ENCODE peak calls at places on chromosomes 2 and 18, in nine cellular contexts. Z is neural progenitor cell; K is adipocyte; E is naive thymus-derived CD4-positive, alpha-beta T cell; Q is lower leg skin; X is skeletal muscle cell; T is left ventricle myocardium inferior; R is cardiac fibroblast; P is AG04449. G is an unnamed sample.

GRCh38 chr2:28970464-28971160 is 10.5 kb upstream of the TOGARAM2 start:
- DNase-seq in X (no peak), P (no peak), K (no peak), R (no peak), Z (no peak), T (no peak), E (no peak), Q (peak), G (peak)

GRCh38 chr2:71417300-71418202 is 35.8 kb upstream of the DYSF start:
- DNase-seq in T (no peak), E (no peak), Z (peak), K (no peak), Q (no peak), P (no peak), R (no peak), X (no peak), G (no peak)

GRCh38 chr2:23491622-23492336 is 106.8 kb downstream of the KLHL29 start:
- DNase-seq in Q (no peak), P (no peak), R (no peak), Z (no peak), K (no peak), E (no peak), X (no peak), T (no peak), G (no peak)

GRCh38 chr18:79577451-79578395 is 101.9 kb upstream of the CTDP1 start:
- DNase-seq in K (no peak), T (peak), E (no peak), X (no peak), P (no peak), Z (no peak), R (peak), Q (peak), G (no peak)

GRCh38 chr18:61992285-61992684 is 99.5 kb upstream of the RNF152 start:
- DNase-seq in P (peak), T (no peak), K (peak), R (peak), Z (no peak), E (no peak), Q (no peak), X (peak), G (no peak)

GRCh38 chr18:30455741-30456140 is 586.8 kb downstream of the DSC3 start:
- DNase-seq in T (no peak), E (no peak), R (no peak), X (no peak), Q (no peak), K (no peak), Z (no peak), P (no peak), G (no peak)

GRCh38 chr2:201008000-201008829 is 44.8 kb upstream of the ORC2 start:
- DNase-seq in T (no peak), E (no peak), X (no peak), Z (no peak), R (no peak), K (no peak), Q (no peak), P (no peak), G (no peak)

GRCh38 chr2:120134263-120134662 is 88.9 kb downstream of the TMEM185B start:
- DNase-seq in K (peak), Z (no peak), X (peak), Q (no peak), T (no peak), P (peak), R (peak), E (no peak), G (no peak)

GRCh38 chr2:52097076-52097475 is 1065.1 kb upstream of the NRXN1 start:
- DNase-seq in K (no peak), Q (no peak), X (no peak), Z (no peak), P (no peak), E (no peak), T (no peak), R (no peak), G (no peak)

GRCh38 chr2:157486596-157487270 is 42.8 kb upstream of the CYTIP start:
- DNase-seq in Q (no peak), R (peak), E (no peak), X (no peak), P (no peak), T (no peak), K (peak), Z (no peak), G (no peak)

GRCh38 chr2:70552501-70553333 is 909 bp downstream of the TGFA start:
- DNase-seq in P (no peak), Q (no peak), T (no peak), R (no peak), Z (peak), X (no peak), E (no peak), K (no peak), G (no peak)

GRCh38 chr2:129744649-129745048 is 234.8 kb upstream of the RAB6C start:
- DNase-seq in Z (peak), K (no peak), P (no peak), T (peak), E (no peak), R (no peak), X (no peak), Q (no peak), G (no peak)

GRCh38 chr2:27622921-27623384 is 5.9 kb downstream of the CCDC121 start:
- DNase-seq in K (peak), R (peak), P (peak), Q (no peak), E (no peak), Z (no peak), X (peak), T (no peak), G (no peak)

GRCh38 chr2:28449489-28450395 is 46.1 kb upstream of the PLB1 start:
- DNase-seq in E (peak), P (no peak), R (peak), T (no peak), Z (no peak), Q (no peak), X (no peak), K (no peak), G (no peak)

GRCh38 chr2:98912221-98912851 is 23.7 kb downstream of the CRACDL start:
- DNase-seq in R (peak), E (peak), T (no peak), Q (peak), K (peak), X (peak), P (peak), Z (no peak), G (peak)

GRCh38 chr2:149357058-149357457 is 26.7 kb downstream of the LYPD6 start:
- DNase-seq in K (no peak), T (no peak), P (no peak), X (no peak), E (no peak), R (no peak), Q (no peak), Z (no peak), G (no peak)

GRCh38 chr2:18123577-18123976 is 245.1 kb downstream of the KCNS3 start:
- DNase-seq in E (no peak), Z (no peak), P (no peak), X (no peak), K (no peak), R (no peak), T (no peak), Q (no peak), G (no peak)

GRCh38 chr2:144707927-144708326 is 188.0 kb upstream of the ZEB2 start:
- DNase-seq in Q (no peak), E (no peak), R (peak), T (no peak), P (peak), K (no peak), X (no peak), Z (no peak), G (no peak)

GRCh38 chr2:45256867-45257641 is 247.8 kb upstream of the SIX2 start:
- DNase-seq in Q (no peak), P (no peak), Z (peak), E (no peak), K (no peak), T (no peak), X (no peak), R (no peak), G (no peak)

DNA sequence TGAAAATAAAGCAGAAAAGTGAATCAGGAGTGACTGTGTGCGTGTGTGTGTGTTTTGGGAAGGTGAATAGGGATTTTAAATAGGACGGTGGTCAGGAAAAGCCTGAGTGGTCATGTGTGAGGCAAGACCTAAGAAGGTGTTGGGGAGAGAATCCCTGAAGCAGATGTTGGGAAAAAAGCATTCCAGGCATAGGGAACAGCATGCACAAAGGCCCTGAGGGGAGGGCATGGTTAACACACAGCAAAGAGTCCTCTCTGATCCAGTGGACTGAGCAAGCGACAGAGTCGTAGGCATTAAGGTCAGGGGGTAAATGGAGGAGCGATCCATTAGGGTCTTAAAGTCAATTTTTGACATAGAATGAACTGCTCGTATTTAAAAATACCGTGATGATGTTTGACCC is 34.0 kb upstream of the OTOS start:
- DNase-seq in K (no peak), T (no peak), Z (no peak), X (no peak), E (no peak), Q (no peak), P (no peak), R (no peak), G (peak)
- H3K4me3 ChIP-seq in K (no peak), T (no peak), Z (no peak), X (no peak), E (no peak), Q (no peak), P (no peak), R (no peak), G (no peak)

GRCh38 chr18:24396082-24396623 is 1.5 kb downstream of the OSBPL1A start:
- DNase-seq in Q (no peak), T (no peak), P (no peak), R (no peak), E (no peak), Z (no peak), K (peak), X (no peak), G (no peak)

GRCh38 chr18:24400587-24400986 is 3.0 kb upstream of the OSBPL1A start:
- DNase-seq in T (no peak), Z (no peak), K (no peak), Q (no peak), R (no peak), E (no peak), X (no peak), P (no peak), G (no peak)

GRCh38 chr18:24397694-24398365 is at the start of gene OSBPL1A:
- DNase-seq in X (peak), Z (peak), Q (peak), T (peak), R (peak), P (peak), K (peak), E (peak), G (peak)

GRCh38 chr18:24397131-24397693 is 412 bp downstream of the OSBPL1A start:
- DNase-seq in X (peak), Q (peak), P (peak), K (peak), Z (peak), E (no peak), T (no peak), R (peak), G (peak)

DNA sequence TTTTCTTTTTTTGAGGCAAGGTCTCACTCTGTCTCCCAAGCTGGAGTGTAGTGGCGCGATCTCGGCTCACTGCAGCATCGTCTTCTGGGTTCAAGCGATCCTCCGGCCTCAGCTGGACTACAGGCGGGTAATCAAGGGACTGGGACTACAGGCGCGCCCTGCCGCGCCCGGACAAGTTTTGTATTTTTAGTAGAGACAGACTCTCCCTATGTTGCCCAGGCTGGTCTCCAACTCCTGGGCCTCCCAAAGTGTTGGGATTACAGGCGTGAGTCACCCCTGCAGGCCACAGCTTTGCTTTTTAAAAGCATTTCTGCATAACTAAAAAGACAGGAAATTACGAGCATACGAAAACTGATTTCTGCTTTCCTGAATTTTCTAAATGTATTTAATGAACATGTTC is 891 bp upstream of the OSBPL1A start:
- DNase-seq in X (no peak), Q (peak), P (no peak), R (no peak), T (no peak), K (peak), Z (peak), E (no peak), G (no peak)
- H3K4me3 ChIP-seq in X (no peak), Q (no peak), P (no peak), R (no peak), T (peak), K (peak), Z (peak), E (no peak), G (peak)

GRCh38 chr2:148022882-148023281 is 2.0 kb downstream of the MBD5 start:
- DNase-seq in Z (no peak), P (no peak), E (no peak), T (no peak), K (no peak), X (no peak), R (no peak), Q (no peak), G (no peak)
- H3K4me3 ChIP-seq in Z (peak), P (peak), E (peak), T (peak), K (peak), X (peak), R (no peak), Q (no peak), G (no peak)

GRCh38 chr2:86338778-86339295 is 1.4 kb upstream of the REEP1 start:
- DNase-seq in R (no peak), E (no peak), Q (peak), P (no peak), X (no peak), K (no peak), T (no peak), Z (no peak), G (no peak)

GRCh38 chr2:86336350-86337234 is 834 bp downstream of the REEP1 start:
- DNase-seq in Z (peak), E (peak), Q (peak), T (peak), X (no peak), R (no peak), P (no peak), K (no peak), G (no peak)

GRCh38 chr2:86335865-86336321 is 1.5 kb downstream of the REEP1 start:
- DNase-seq in Q (peak), X (no peak), E (no peak), K (no peak), T (no peak), Z (peak), P (no peak), R (no peak), G (no peak)

GRCh38 chr2:86341470-86341869 is 4.0 kb upstream of the REEP1 start:
- DNase-seq in P (no peak), E (no peak), X (no peak), Z (no peak), T (no peak), R (no peak), K (no peak), Q (no peak), G (no peak)

GRCh38 chr2:86337235-86338099 is at the start of gene REEP1:
- DNase-seq in E (peak), X (no peak), P (no peak), Z (peak), R (no peak), T (peak), Q (peak), K (peak), G (no peak)
- H3K4me3 ChIP-seq in E (peak), X (peak), P (peak), Z (peak), R (peak), T (peak), Q (peak), K (peak), G (peak)

GRCh38 chr18:355678-356077 is 87.8 kb upstream of the THOC1 start:
- DNase-seq in T (no peak), P (no peak), E (no peak), K (no peak), Z (no peak), X (no peak), R (no peak), Q (no peak), G (no peak)
- H3K4me3 ChIP-seq in T (no peak), P (no peak), E (no peak), K (no peak), Z (no peak), X (no peak), R (no peak), Q (no peak), G (no peak)

DNA sequence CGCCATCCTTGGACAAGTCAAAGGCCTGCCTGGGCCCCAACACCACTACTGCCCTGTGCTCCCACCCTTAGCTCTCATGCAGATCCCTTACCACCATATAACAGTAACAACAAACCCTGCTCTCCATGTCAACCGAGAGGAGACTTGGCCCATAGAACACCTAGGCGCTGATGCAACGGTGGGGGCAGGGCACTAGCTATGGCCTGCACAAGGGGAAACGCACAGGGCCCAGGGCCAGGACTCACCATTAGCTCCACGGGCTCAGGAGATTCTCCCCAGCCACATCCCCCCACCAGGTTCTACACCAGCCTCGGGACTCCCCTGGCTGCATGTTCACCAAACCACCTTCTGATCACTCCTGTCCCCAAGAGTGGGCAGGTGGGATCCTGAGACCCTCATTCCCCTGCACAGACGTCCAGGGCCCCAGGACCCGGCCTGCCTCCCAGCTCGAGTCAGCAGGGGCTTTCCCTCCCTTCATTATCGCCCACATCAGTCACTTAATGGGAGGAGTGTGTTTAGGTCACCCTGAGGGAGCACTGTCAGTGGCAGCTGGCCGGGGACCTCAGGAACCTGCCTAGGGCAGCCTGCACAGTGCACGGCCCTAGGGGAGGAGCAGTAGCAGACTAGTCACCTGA is 29.3 kb downstream of the ANKMY1 start:
- DNase-seq in K (no peak), E (no peak), Q (peak), X (no peak), P (no peak), Z (no peak), T (no peak), R (no peak), G (no peak)
- H3K4me3 ChIP-seq in K (no peak), E (no peak), Q (no peak), X (no peak), P (no peak), Z (no peak), T (no peak), R (no peak), G (no peak)

GRCh38 chr2:64175419-64176197 is 31.4 kb upstream of the PELI1 start:
- DNase-seq in Z (no peak), K (no peak), Q (no peak), R (no peak), E (no peak), X (no peak), P (no peak), T (no peak), G (no peak)

GRCh38 chr2:64177315-64177714 is 33.1 kb upstream of the PELI1 start:
- DNase-seq in P (no peak), R (no peak), Z (no peak), X (no peak), E (no peak), Q (no peak), K (peak), T (no peak), G (no peak)

DNA sequence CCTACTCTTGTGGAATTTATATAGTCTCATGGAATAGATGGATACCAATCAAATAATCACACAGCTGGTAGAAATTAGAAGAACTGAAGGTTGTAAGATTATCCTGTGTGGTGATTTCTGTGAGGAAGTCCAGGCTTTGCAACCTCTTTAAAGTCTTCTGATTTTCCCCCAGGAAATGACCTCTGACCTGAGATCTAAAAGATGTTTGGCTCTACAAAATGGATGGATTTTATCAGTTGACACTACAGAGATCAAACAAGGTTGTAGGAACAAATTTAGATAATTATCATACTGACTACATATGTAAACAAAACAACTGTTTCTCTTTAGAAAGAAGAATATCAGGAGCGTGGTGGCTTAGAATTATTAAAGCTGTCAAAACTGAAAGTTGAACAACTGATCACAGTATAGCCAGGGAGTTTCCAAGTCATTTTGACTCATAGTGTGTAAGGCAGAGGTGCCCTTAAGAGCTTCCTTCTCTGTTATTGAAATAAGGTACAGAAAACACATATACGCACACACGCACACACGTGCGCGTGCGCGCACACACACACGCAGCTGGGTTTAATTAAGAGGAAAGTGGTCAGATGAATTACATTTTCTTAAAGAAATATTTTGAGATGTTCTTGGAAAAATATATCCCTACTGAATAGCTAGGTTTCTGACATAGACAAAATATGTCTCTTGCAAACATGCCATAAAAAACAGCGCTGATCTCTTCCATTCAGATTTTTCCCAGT is 35.5 kb upstream of the PELI1 start:
- DNase-seq in Z (no peak), T (no peak), E (no peak), K (peak), X (no peak), Q (no peak), R (no peak), P (no peak), G (no peak)
- H3K4me3 ChIP-seq in Z (no peak), T (no peak), E (no peak), K (peak), X (no peak), Q (no peak), R (no peak), P (no peak), G (no peak)

GRCh38 chr18:77422974-77423373 is 173.3 kb downstream of the GALR1 start:
- DNase-seq in X (no peak), R (no peak), K (no peak), P (no peak), E (no peak), Z (peak), T (no peak), Q (no peak), G (no peak)
- H3K4me3 ChIP-seq in X (no peak), R (no peak), K (no peak), P (no peak), E (no peak), Z (peak), T (no peak), Q (no peak), G (no peak)

GRCh38 chr2:48332286-48332685 is 197.7 kb upstream of the STON1 start:
- DNase-seq in Z (no peak), X (no peak), P (no peak), R (peak), Q (no peak), K (no peak), E (no peak), T (no peak), G (no peak)
- H3K4me3 ChIP-seq in Z (no peak), X (no peak), P (no peak), R (no peak), Q (no peak), K (peak), E (no peak), T (peak), G (no peak)

GRCh38 chr2:12658287-12658945 is 58.3 kb upstream of the TRIB2 start:
- DNase-seq in Z (no peak), R (no peak), Q (no peak), X (no peak), K (no peak), E (no peak), T (no peak), P (no peak), G (no peak)

GRCh38 chr2:12666445-12666844 is 50.3 kb upstream of the TRIB2 start:
- DNase-seq in E (no peak), P (no peak), K (no peak), R (no peak), X (no peak), Q (no peak), T (no peak), Z (no peak), G (no peak)

GRCh38 chr2:12665334-12665733 is 51.4 kb upstream of the TRIB2 start:
- DNase-seq in E (no peak), R (peak), X (no peak), P (no peak), T (no peak), Q (no peak), K (no peak), Z (no peak), G (no peak)

GRCh38 chr2:12661472-12661871 is 55.3 kb upstream of the TRIB2 start:
- DNase-seq in Q (no peak), P (no peak), R (no peak), T (no peak), E (no peak), K (peak), Z (no peak), X (no peak), G (no peak)

GRCh38 chr2:12663306-12664037 is 53.3 kb upstream of the TRIB2 start:
- DNase-seq in K (no peak), T (peak), Z (no peak), X (no peak), E (no peak), R (no peak), Q (no peak), P (no peak), G (no peak)
- H3K4me3 ChIP-seq in K (no peak), T (no peak), Z (no peak), X (no peak), E (no peak), R (no peak), Q (no peak), P (no peak), G (no peak)